ENCODE peak calls at places on chromosomes 2 and 18, in four cellular contexts. L is fibroblast of mammary gland, B is H7, H is AG20443. V is an unnamed sample.

GRCh38 chr18:9404565-9405060 is 70.0 kb downstream of the TWSG1 start:
- DNase-seq in H (no peak), B (no peak), L (no peak), V (no peak)

GRCh38 chr2:121910139-121910538 is 154.7 kb downstream of the TSN start:
- DNase-seq in H (no peak), B (no peak), L (peak), V (no peak)

GRCh38 chr2:235850771-235851551 is 317.2 kb downstream of the GBX2 start:
- DNase-seq in L (peak), B (peak), H (no peak), V (peak)

GRCh38 chr2:239290618-239291504 is 110.0 kb downstream of the HDAC4 start:
- DNase-seq in B (peak), H (peak), L (peak), V (peak)

GRCh38 chr2:235170016-235170415 is 218.2 kb downstream of the SH3BP4 start:
- DNase-seq in L (peak), H (peak), B (no peak), V (no peak)

GRCh38 chr2:46171996-46172546 is 125.1 kb upstream of the EPAS1 start:
- DNase-seq in B (no peak), H (no peak), L (no peak), V (no peak)

GRCh38 chr2:227482638-227483340 is 10.8 kb downstream of the AGFG1 start:
- DNase-seq in L (peak), H (peak), B (no peak), V (no peak)

GRCh38 chr2:21033237-21034155 is 10.4 kb downstream of the APOB start:
- DNase-seq in H (no peak), B (no peak), L (no peak), V (no peak)

GRCh38 chr2:224951723-224952481 is 90.4 kb downstream of the DOCK10 start:
- DNase-seq in B (no peak), L (no peak), H (no peak), V (no peak)

GRCh38 chr2:154945977-154946376 is 247.5 kb downstream of the KCNJ3 start:
- DNase-seq in H (no peak), B (no peak), L (no peak), V (no peak)

GRCh38 chr2:127096718-127097470 is 10.1 kb downstream of the BIN1 start:
- DNase-seq in H (no peak), L (no peak), B (no peak), V (no peak)

GRCh38 chr2:159807183-159808037 is 9.4 kb upstream of the CD302 start:
- DNase-seq in H (peak), L (peak), B (peak), V (peak)

GRCh38 chr18:12324991-12325725 is 17.1 kb downstream of the TUBB6 start:
- DNase-seq in H (no peak), L (no peak), B (no peak), V (no peak)

GRCh38 chr2:184646177-184646576 is 47.8 kb downstream of the ZNF804A start:
- DNase-seq in B (no peak), L (peak), H (no peak), V (no peak)

GRCh38 chr2:189179607-189179979 is at the start of gene COL5A2:
- DNase-seq in L (peak), B (no peak), H (peak), V (peak)

GRCh38 chr2:98833172-98833916 is 102.4 kb upstream of the MGAT4A start:
- DNase-seq in L (no peak), H (peak), B (no peak), V (no peak)

GRCh38 chr2:236162031-236162803 is 6.0 kb downstream of the GBX2 start:
- DNase-seq in L (no peak), H (peak), B (peak), V (peak)

GRCh38 chr2:174477772-174478171 is 9.1 kb downstream of the GPR155 start:
- DNase-seq in L (no peak), H (no peak), B (no peak), V (no peak)

GRCh38 chr2:71804251-71804650 is 343.4 kb downstream of the CYP26B1 start:
- DNase-seq in L (no peak), H (peak), B (no peak), V (peak)